ENCODE peak calls at places on chromosomes 2 and 18, in seven cellular contexts. V is HCT116, R is HepG2, P is K562, C is IMR-90, T is GM12878, D is H1. Q is an unnamed sample.

GRCh38 chr2:99404039-99404799 is 67.0 kb downstream of the EIF5B start:
- DNase-seq in V (no peak), R (no peak), P (no peak), C (no peak), T (no peak), D (no peak), Q (no peak)

GRCh38 chr2:163345795-163346573 is 389.8 kb downstream of the FIGN start:
- DNase-seq in V (peak; percentile 55), R (peak; percentile 59), P (peak; percentile 15), C (peak; percentile 50), T (peak; percentile 25), D (no peak), Q (peak; percentile 76)

GRCh38 chr18:68861365-68861764 is 63.5 kb downstream of the CCDC102B start:
- DNase-seq in V (no peak), R (no peak), P (no peak), C (no peak), T (no peak), D (no peak), Q (no peak)

GRCh38 chr2:149612122-149612521 is 24.5 kb upstream of the MMADHC start:
- DNase-seq in V (no peak), R (no peak), P (no peak), C (peak; percentile 53), T (no peak), D (no peak), Q (no peak)

GRCh38 chr2:61178603-61179545 is 16.9 kb downstream of the C2orf74 start:
- DNase-seq in V (no peak), R (no peak), P (no peak), C (peak; percentile 61), T (no peak), D (peak; percentile 38), Q (no peak)

GRCh38 chr18:6355789-6356589 is 58.7 kb downstream of the L3MBTL4 start:
- DNase-seq in V (no peak), R (no peak), P (no peak), C (peak; percentile 40), T (no peak), D (no peak), Q (no peak)

GRCh38 chr2:18659891-18660290 is 70.5 kb upstream of the NT5C1B start:
- DNase-seq in V (no peak), R (no peak), P (no peak), C (no peak), T (no peak), D (no peak), Q (no peak)

GRCh38 chr2:237760506-237761502 is 37.8 kb upstream of the RBM44 start:
- DNase-seq in V (no peak), R (no peak), P (no peak), C (no peak), T (no peak), D (no peak), Q (no peak)

GRCh38 chr2:164009801-164010337 is 274.1 kb upstream of the FIGN start:
- DNase-seq in V (no peak), R (no peak), P (no peak), C (no peak), T (no peak), D (no peak), Q (no peak)

GRCh38 chr18:75142677-75143076 is 66.3 kb downstream of the PTGR3 start:
- DNase-seq in V (no peak), R (no peak), P (no peak), C (no peak), T (no peak), D (no peak), Q (no peak)

DNA sequence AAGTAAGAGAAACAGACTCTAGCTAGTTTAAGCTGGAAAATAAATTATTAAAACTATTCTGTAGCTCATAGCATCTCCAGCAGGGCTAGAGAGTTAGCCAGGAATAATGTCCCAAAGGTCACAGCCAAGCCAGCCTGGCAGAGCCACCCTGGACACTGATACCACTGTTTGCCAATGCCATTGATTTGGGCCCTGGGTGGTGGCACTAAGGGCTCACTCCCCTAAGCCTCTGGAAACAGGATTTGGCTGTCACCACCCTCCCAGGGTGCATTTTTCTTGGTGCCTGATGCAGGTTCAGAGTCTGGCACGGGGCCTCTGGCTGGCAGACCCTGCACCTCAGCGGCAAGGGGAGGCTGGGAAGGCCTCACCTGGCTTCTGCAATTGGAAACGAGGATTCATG is 7.1 kb downstream of the SH2D6 start:
- DNase-seq in V (no peak), R (no peak), P (no peak), C (no peak), T (no peak), D (no peak), Q (no peak)
- TF ChIP-seq CEBPB in V (no peak), R (no peak), P (no peak), C (no peak), T (no peak), D (no peak), Q (no peak)

DNA sequence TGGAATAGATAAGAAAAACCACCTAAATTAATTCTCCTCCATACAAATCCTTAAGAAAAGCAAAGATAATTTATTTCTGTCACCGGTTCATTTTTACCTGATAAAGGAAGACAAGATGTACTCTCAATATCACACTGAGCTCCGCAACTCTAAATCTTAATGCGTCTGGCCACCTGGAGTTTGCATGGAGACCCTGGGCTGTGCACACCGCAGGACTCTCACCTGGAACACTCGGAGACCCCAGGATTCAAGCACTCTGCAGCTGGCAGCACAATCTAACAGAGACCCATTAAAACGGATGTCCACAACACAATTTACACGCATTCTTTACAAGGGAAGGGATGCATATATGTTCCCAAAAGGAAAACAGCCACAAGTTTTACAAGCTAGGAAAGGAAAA is 72.2 kb downstream of the ZNF516 start:
- DNase-seq in V (no peak), R (no peak), P (no peak), C (no peak), T (no peak), D (peak; percentile 24), Q (no peak)
- TF ChIP-seq CEBPB in V (no peak), R (no peak), P (no peak), C (no peak), T (no peak), D (no peak), Q (no peak)

DNA sequence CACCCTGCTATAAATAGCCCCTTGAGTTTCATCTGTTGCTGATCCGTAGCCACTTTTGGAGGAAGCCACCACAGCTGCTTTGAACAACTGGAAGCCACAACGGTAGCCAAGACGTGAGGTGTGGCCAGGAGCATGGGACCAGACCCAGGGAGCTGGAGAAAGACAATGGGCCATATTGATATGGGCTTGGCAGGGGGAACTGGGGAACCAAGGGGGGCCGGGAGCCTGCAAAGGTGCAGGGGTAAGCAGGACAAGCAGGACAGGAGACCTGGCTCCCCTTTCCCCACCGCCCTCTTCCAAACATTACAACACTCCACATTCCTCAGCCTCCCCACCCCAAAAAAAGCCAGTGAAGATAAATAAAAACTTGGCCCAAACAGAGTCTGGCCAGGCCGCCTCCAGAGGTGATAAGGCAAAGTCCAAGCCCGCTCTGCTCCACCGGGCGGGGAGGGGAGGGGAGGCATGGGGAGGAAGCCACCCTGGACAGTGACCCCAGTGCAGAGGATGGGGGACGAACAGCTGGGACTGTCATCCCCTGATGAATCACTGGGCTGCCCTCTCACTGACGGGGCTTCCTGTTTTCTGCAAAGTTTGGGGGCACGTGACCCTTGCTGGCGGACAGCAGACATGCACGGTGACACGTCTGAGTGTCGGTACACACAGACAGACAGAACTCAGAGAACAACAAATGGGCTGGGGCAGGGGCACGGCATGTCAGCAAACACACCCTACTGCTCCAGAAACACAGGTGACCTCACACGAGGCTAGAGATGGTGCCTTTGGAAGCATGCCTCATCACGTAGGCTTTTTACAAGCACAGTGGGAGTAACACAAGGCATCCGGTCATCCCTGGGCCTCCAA is 100.3 kb downstream of the TNS1 start:
- DNase-seq in V (no peak), R (peak; percentile 100), P (peak; percentile 38), C (peak; percentile 88), T (no peak), D (no peak), Q (peak; percentile 87)
- TF ChIP-seq CEBPB in V (no peak), R (peak; percentile 65), P (no peak), C (peak; percentile 4), T (no peak), D (no peak), Q (peak; percentile 31)

GRCh38 chr2:939936-940620 is 10.6 kb upstream of the SNTG2 start:
- DNase-seq in V (no peak), R (no peak), P (no peak), C (no peak), T (no peak), D (no peak), Q (no peak)
- TF ChIP-seq CEBPB in V (no peak), R (no peak), P (no peak), C (no peak), T (no peak), D (no peak), Q (no peak)

GRCh38 chr2:52264911-52265310 is 1233.0 kb upstream of the NRXN1 start:
- DNase-seq in V (no peak), R (no peak), P (no peak), C (no peak), T (no peak), D (no peak), Q (no peak)

GRCh38 chr2:52264488-52264887 is 1232.6 kb upstream of the NRXN1 start:
- DNase-seq in V (no peak), R (no peak), P (no peak), C (no peak), T (no peak), D (no peak), Q (no peak)

GRCh38 chr2:52258038-52258437 is 1226.1 kb upstream of the NRXN1 start:
- DNase-seq in V (no peak), R (no peak), P (no peak), C (no peak), T (no peak), D (no peak), Q (no peak)

DNA sequence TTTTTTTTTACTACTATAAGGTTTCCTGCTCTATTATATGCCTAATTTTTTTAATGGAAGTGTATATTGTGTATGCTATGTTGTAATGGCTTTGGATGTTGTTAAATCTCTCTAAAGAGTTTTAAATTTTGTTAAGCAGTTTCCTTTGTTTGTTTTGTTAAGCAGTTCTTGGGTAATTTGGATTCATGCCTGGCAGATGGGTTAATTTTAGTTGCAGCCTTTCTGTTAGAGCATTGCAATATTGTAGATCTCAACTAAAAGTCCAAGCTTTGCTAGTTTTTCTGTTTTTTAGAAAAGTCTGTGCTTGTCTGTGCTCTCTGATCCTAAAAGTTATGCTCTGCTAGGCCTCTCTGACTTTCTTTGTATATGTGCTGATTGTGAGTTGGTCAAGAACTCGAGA is 1229.0 kb upstream of the NRXN1 start:
- DNase-seq in V (no peak), R (no peak), P (no peak), C (peak; percentile 85), T (no peak), D (no peak), Q (no peak)
- TF ChIP-seq CEBPB in V (no peak), R (no peak), P (no peak), C (peak; percentile 62), T (no peak), D (no peak), Q (no peak)